ENCODE peak calls at places on chromosomes 13 and 19, in eight cellular contexts. One of them, this sample, is unnamed.

GRCh38 chr13:32045963-32046785 is 14.6 kb downstream of the FRY start:
- DNase-seq in caudate nucleus: peak; percentile 13
- DNase-seq in pancreas: no peak
- DNase-seq in colonic mucosa: peak; percentile 40
- DNase-seq in trophoblast cell: no peak
- DNase-seq in left lung: no peak
- DNase-seq in adrenal gland: no peak
- DNase-seq in fibroblast of lung: peak; percentile 54
- DNase-seq in this sample: peak; percentile 28

GRCh38 chr13:82615043-82615442 is 1267.2 kb downstream of the SLITRK1 start:
- DNase-seq in caudate nucleus: no peak
- DNase-seq in pancreas: no peak
- DNase-seq in colonic mucosa: no peak
- DNase-seq in trophoblast cell: no peak
- DNase-seq in left lung: no peak
- DNase-seq in adrenal gland: no peak
- DNase-seq in fibroblast of lung: no peak
- DNase-seq in this sample: no peak

GRCh38 chr13:27336005-27336673 is 65.5 kb downstream of the RASL11A start:
- DNase-seq in caudate nucleus: no peak
- DNase-seq in pancreas: no peak
- DNase-seq in colonic mucosa: no peak
- DNase-seq in trophoblast cell: no peak
- DNase-seq in left lung: no peak
- DNase-seq in adrenal gland: no peak
- DNase-seq in fibroblast of lung: peak; percentile 84
- DNase-seq in this sample: no peak

GRCh38 chr13:32211788-32212187 is 103.4 kb downstream of the ZAR1L start:
- DNase-seq in caudate nucleus: no peak
- DNase-seq in pancreas: no peak
- DNase-seq in colonic mucosa: no peak
- DNase-seq in trophoblast cell: no peak
- DNase-seq in left lung: no peak
- DNase-seq in adrenal gland: no peak
- DNase-seq in fibroblast of lung: peak; percentile 98
- DNase-seq in this sample: no peak

GRCh38 chr13:51091839-51092238 is 19.2 kb downstream of the C13orf42 start:
- DNase-seq in caudate nucleus: no peak
- DNase-seq in pancreas: no peak
- DNase-seq in colonic mucosa: no peak
- DNase-seq in trophoblast cell: no peak
- DNase-seq in left lung: no peak
- DNase-seq in adrenal gland: no peak
- DNase-seq in fibroblast of lung: no peak
- DNase-seq in this sample: no peak

GRCh38 chr13:22240716-22241115 is 569.8 kb downstream of the FGF9 start:
- DNase-seq in caudate nucleus: no peak
- DNase-seq in pancreas: no peak
- DNase-seq in colonic mucosa: no peak
- DNase-seq in trophoblast cell: no peak
- DNase-seq in left lung: no peak
- DNase-seq in adrenal gland: no peak
- DNase-seq in fibroblast of lung: no peak
- DNase-seq in this sample: no peak

GRCh38 chr13:45303866-45304265 is 37.1 kb downstream of the TPT1 start:
- DNase-seq in caudate nucleus: no peak
- DNase-seq in pancreas: no peak
- DNase-seq in colonic mucosa: no peak
- DNase-seq in trophoblast cell: no peak
- DNase-seq in left lung: no peak
- DNase-seq in adrenal gland: no peak
- DNase-seq in fibroblast of lung: no peak
- DNase-seq in this sample: no peak

GRCh38 chr13:108980237-108980636 is 350.8 kb downstream of the MYO16 start:
- DNase-seq in caudate nucleus: no peak
- DNase-seq in pancreas: no peak
- DNase-seq in colonic mucosa: no peak
- DNase-seq in trophoblast cell: no peak
- DNase-seq in left lung: no peak
- DNase-seq in adrenal gland: no peak
- DNase-seq in fibroblast of lung: no peak
- DNase-seq in this sample: no peak

GRCh38 chr13:26735677-26736076 is 24.9 kb downstream of the GPR12 start:
- DNase-seq in caudate nucleus: no peak
- DNase-seq in pancreas: no peak
- DNase-seq in colonic mucosa: no peak
- DNase-seq in trophoblast cell: no peak
- DNase-seq in left lung: no peak
- DNase-seq in adrenal gland: no peak
- DNase-seq in fibroblast of lung: no peak
- DNase-seq in this sample: no peak

GRCh38 chr13:73902296-73902695 is 231.9 kb downstream of the KLF12 start:
- DNase-seq in caudate nucleus: no peak
- DNase-seq in pancreas: no peak
- DNase-seq in colonic mucosa: no peak
- DNase-seq in trophoblast cell: no peak
- DNase-seq in left lung: no peak
- DNase-seq in adrenal gland: no peak
- DNase-seq in fibroblast of lung: no peak
- DNase-seq in this sample: peak; percentile 77

GRCh38 chr19:3047307-3048189 is 14.7 kb downstream of the TLE5 start:
- DNase-seq in caudate nucleus: no peak
- DNase-seq in pancreas: peak; percentile 82
- DNase-seq in colonic mucosa: peak; percentile 95
- DNase-seq in trophoblast cell: peak; percentile 83
- DNase-seq in left lung: peak; percentile 84
- DNase-seq in adrenal gland: peak; percentile 94
- DNase-seq in fibroblast of lung: peak; percentile 66
- DNase-seq in this sample: peak; percentile 97

GRCh38 chr19:475360-475759 is 14.5 kb upstream of the SHC2 start:
- DNase-seq in caudate nucleus: no peak
- DNase-seq in pancreas: no peak
- DNase-seq in colonic mucosa: no peak
- DNase-seq in trophoblast cell: no peak
- DNase-seq in left lung: no peak
- DNase-seq in adrenal gland: no peak
- DNase-seq in fibroblast of lung: no peak
- DNase-seq in this sample: no peak

GRCh38 chr19:51431124-51431523 is 13.7 kb upstream of the SIGLEC10 start:
- DNase-seq in caudate nucleus: no peak
- DNase-seq in pancreas: no peak
- DNase-seq in colonic mucosa: no peak
- DNase-seq in trophoblast cell: no peak
- DNase-seq in left lung: no peak
- DNase-seq in adrenal gland: no peak
- DNase-seq in fibroblast of lung: no peak
- DNase-seq in this sample: no peak

GRCh38 chr19:47779524-47780214 is 1.2 kb downstream of the SELENOW start:
- DNase-seq in caudate nucleus: peak; percentile 46
- DNase-seq in pancreas: peak; percentile 58
- DNase-seq in colonic mucosa: peak; percentile 53
- DNase-seq in trophoblast cell: peak; percentile 20
- DNase-seq in left lung: no peak
- DNase-seq in adrenal gland: no peak
- DNase-seq in fibroblast of lung: no peak
- DNase-seq in this sample: no peak
- H3K27ac ChIP-seq in caudate nucleus: peak overlapping the region; percentile 100
- H3K27ac ChIP-seq in pancreas: peak overlapping the region; percentile 98
- H3K27ac ChIP-seq in colonic mucosa: peak overlapping the region; percentile 90
- H3K27ac ChIP-seq in trophoblast cell: peak overlapping the region; percentile 3
- H3K27ac ChIP-seq in left lung: peak overlapping the region; percentile 94
- H3K27ac ChIP-seq in adrenal gland: no peak overlapping the region
- H3K27ac ChIP-seq in fibroblast of lung: no peak overlapping the region
- H3K27ac ChIP-seq in this sample: peak overlapping the region; percentile 99

GRCh38 chr19:40413291-40413994 is at the start of gene PRX:
- DNase-seq in caudate nucleus: no peak
- DNase-seq in pancreas: no peak
- DNase-seq in colonic mucosa: no peak
- DNase-seq in trophoblast cell: no peak
- DNase-seq in left lung: peak; percentile 33
- DNase-seq in adrenal gland: no peak
- DNase-seq in fibroblast of lung: no peak
- DNase-seq in this sample: no peak

GRCh38 chr19:40411125-40411842 is 1.9 kb downstream of the PRX start:
- DNase-seq in caudate nucleus: no peak
- DNase-seq in pancreas: no peak
- DNase-seq in colonic mucosa: no peak
- DNase-seq in trophoblast cell: no peak
- DNase-seq in left lung: no peak
- DNase-seq in adrenal gland: peak; percentile 77
- DNase-seq in fibroblast of lung: no peak
- DNase-seq in this sample: no peak

GRCh38 chr19:40411958-40412499 is 1.1 kb downstream of the PRX start:
- DNase-seq in caudate nucleus: no peak
- DNase-seq in pancreas: no peak
- DNase-seq in colonic mucosa: no peak
- DNase-seq in trophoblast cell: no peak
- DNase-seq in left lung: no peak
- DNase-seq in adrenal gland: peak; percentile 56
- DNase-seq in fibroblast of lung: no peak
- DNase-seq in this sample: no peak

GRCh38 chr19:40414536-40415535 is 1.7 kb upstream of the PRX start:
- DNase-seq in caudate nucleus: no peak
- DNase-seq in pancreas: no peak
- DNase-seq in colonic mucosa: no peak
- DNase-seq in trophoblast cell: no peak
- DNase-seq in left lung: peak; percentile 62
- DNase-seq in adrenal gland: no peak
- DNase-seq in fibroblast of lung: no peak
- DNase-seq in this sample: no peak

GRCh38 chr19:40412866-40413265 is 312 bp downstream of the PRX start:
- DNase-seq in caudate nucleus: no peak
- DNase-seq in pancreas: no peak
- DNase-seq in colonic mucosa: no peak
- DNase-seq in trophoblast cell: no peak
- DNase-seq in left lung: no peak
- DNase-seq in adrenal gland: no peak
- DNase-seq in fibroblast of lung: no peak
- DNase-seq in this sample: no peak
- H3K27ac ChIP-seq in caudate nucleus: no peak overlapping the region
- H3K27ac ChIP-seq in pancreas: no peak overlapping the region
- H3K27ac ChIP-seq in colonic mucosa: no peak overlapping the region
- H3K27ac ChIP-seq in trophoblast cell: no peak overlapping the region
- H3K27ac ChIP-seq in left lung: peak overlapping the region; percentile 51
- H3K27ac ChIP-seq in adrenal gland: no peak overlapping the region
- H3K27ac ChIP-seq in fibroblast of lung: no peak overlapping the region
- H3K27ac ChIP-seq in this sample: no peak overlapping the region

DNA sequence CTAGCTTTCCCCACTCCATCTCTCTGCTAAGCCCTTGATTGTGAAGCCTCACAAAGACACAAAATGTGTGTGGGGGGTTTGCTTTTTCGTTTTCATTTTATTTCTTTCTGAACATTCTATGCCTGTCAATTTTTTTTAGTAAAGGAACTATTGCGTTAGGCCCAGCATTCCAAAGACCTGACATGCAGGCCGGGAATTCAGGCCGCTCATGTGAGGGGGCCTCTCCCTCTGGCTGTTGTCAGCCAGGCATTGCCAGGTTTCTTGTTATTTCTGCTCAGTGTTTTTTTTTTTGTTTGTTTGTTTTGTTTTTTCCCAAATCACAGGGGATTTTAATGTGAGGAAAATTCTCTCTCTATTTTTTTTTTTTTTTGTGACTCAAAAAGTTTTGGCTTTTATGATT is 10.3 kb upstream of the MEDAG start:
- DNase-seq in caudate nucleus: no peak
- DNase-seq in pancreas: no peak
- DNase-seq in colonic mucosa: no peak
- DNase-seq in trophoblast cell: peak; percentile 63
- DNase-seq in left lung: no peak
- DNase-seq in adrenal gland: peak; percentile 28
- DNase-seq in fibroblast of lung: peak; percentile 91
- DNase-seq in this sample: no peak
- H3K27ac ChIP-seq in caudate nucleus: no peak overlapping the region
- H3K27ac ChIP-seq in pancreas: peak overlapping the region; percentile 22
- H3K27ac ChIP-seq in colonic mucosa: no peak overlapping the region
- H3K27ac ChIP-seq in trophoblast cell: peak overlapping the region; percentile 77
- H3K27ac ChIP-seq in left lung: no peak overlapping the region
- H3K27ac ChIP-seq in adrenal gland: no peak overlapping the region
- H3K27ac ChIP-seq in fibroblast of lung: peak overlapping the region; percentile 86
- H3K27ac ChIP-seq in this sample: no peak overlapping the region

GRCh38 chr13:49305824-49306425 is 58.2 kb downstream of the CDADC1 start:
- DNase-seq in caudate nucleus: no peak
- DNase-seq in pancreas: no peak
- DNase-seq in colonic mucosa: no peak
- DNase-seq in trophoblast cell: no peak
- DNase-seq in left lung: peak; percentile 70
- DNase-seq in adrenal gland: no peak
- DNase-seq in fibroblast of lung: no peak
- DNase-seq in this sample: no peak

GRCh38 chr13:49303533-49304252 is 56.0 kb downstream of the CDADC1 start:
- DNase-seq in caudate nucleus: no peak
- DNase-seq in pancreas: peak; percentile 60
- DNase-seq in colonic mucosa: no peak
- DNase-seq in trophoblast cell: no peak
- DNase-seq in left lung: no peak
- DNase-seq in adrenal gland: peak; percentile 77
- DNase-seq in fibroblast of lung: no peak
- DNase-seq in this sample: no peak

GRCh38 chr13:49304763-49305695 is 57.3 kb downstream of the CDADC1 start:
- DNase-seq in caudate nucleus: no peak
- DNase-seq in pancreas: no peak
- DNase-seq in colonic mucosa: no peak
- DNase-seq in trophoblast cell: no peak
- DNase-seq in left lung: no peak
- DNase-seq in adrenal gland: no peak
- DNase-seq in fibroblast of lung: no peak
- DNase-seq in this sample: no peak

GRCh38 chr13:49302817-49303216 is 55.1 kb downstream of the CDADC1 start:
- DNase-seq in caudate nucleus: no peak
- DNase-seq in pancreas: no peak
- DNase-seq in colonic mucosa: no peak
- DNase-seq in trophoblast cell: no peak
- DNase-seq in left lung: peak; percentile 73
- DNase-seq in adrenal gland: no peak
- DNase-seq in fibroblast of lung: no peak
- DNase-seq in this sample: no peak

GRCh38 chr13:49304356-49304755 is 56.6 kb downstream of the CDADC1 start:
- DNase-seq in caudate nucleus: no peak
- DNase-seq in pancreas: no peak
- DNase-seq in colonic mucosa: no peak
- DNase-seq in trophoblast cell: no peak
- DNase-seq in left lung: peak; percentile 73
- DNase-seq in adrenal gland: no peak
- DNase-seq in fibroblast of lung: no peak
- DNase-seq in this sample: no peak
- H3K27ac ChIP-seq in caudate nucleus: peak overlapping the region; percentile 64
- H3K27ac ChIP-seq in pancreas: no peak overlapping the region
- H3K27ac ChIP-seq in colonic mucosa: no peak overlapping the region
- H3K27ac ChIP-seq in trophoblast cell: no peak overlapping the region
- H3K27ac ChIP-seq in left lung: no peak overlapping the region
- H3K27ac ChIP-seq in adrenal gland: no peak overlapping the region
- H3K27ac ChIP-seq in fibroblast of lung: no peak overlapping the region
- H3K27ac ChIP-seq in this sample: no peak overlapping the region

GRCh38 chr19:28990522-28990921 is 222.4 kb downstream of the UQCRFS1 start:
- DNase-seq in caudate nucleus: no peak
- DNase-seq in pancreas: no peak
- DNase-seq in colonic mucosa: no peak
- DNase-seq in trophoblast cell: no peak
- DNase-seq in left lung: no peak
- DNase-seq in adrenal gland: no peak
- DNase-seq in fibroblast of lung: no peak
- DNase-seq in this sample: no peak
- H3K27ac ChIP-seq in caudate nucleus: no peak overlapping the region
- H3K27ac ChIP-seq in pancreas: no peak overlapping the region
- H3K27ac ChIP-seq in colonic mucosa: no peak overlapping the region
- H3K27ac ChIP-seq in trophoblast cell: no peak overlapping the region
- H3K27ac ChIP-seq in left lung: no peak overlapping the region
- H3K27ac ChIP-seq in adrenal gland: no peak overlapping the region
- H3K27ac ChIP-seq in fibroblast of lung: no peak overlapping the region
- H3K27ac ChIP-seq in this sample: no peak overlapping the region